ENCODE peak calls at places on chromosomes 5 and 9, in nine cellular contexts. H, F, I, Y, O, L, W, N and M are unnamed samples.

GRCh38 chr9:31412081-31412480 is 972.4 kb upstream of the ACO1 start:
- DNase-seq in L (no peak), H (no peak), O (no peak), Y (no peak), W (no peak), F (no peak), N (no peak), I (no peak), M (no peak)

GRCh38 chr9:6564370-6564769 is 81.2 kb downstream of the GLDC start:
- DNase-seq in Y (no peak), H (no peak), L (no peak), W (peak), I (peak), F (no peak), O (no peak), N (no peak), M (no peak)

GRCh38 chr9:28365020-28365640 is 791.8 kb upstream of the C9orf72 start:
- DNase-seq in N (no peak), W (no peak), L (no peak), Y (no peak), H (no peak), I (no peak), O (peak), F (peak), M (no peak)

GRCh38 chr5:36414869-36415282 is 113.2 kb upstream of the RANBP3L start:
- DNase-seq in L (peak), H (no peak), O (no peak), F (peak), Y (no peak), W (peak), I (no peak), N (no peak), M (no peak)

GRCh38 chr5:102754499-102755424 is at the start of gene PAM:
- DNase-seq in L (peak), N (peak), Y (peak), W (peak), H (peak), F (peak), O (peak), I (peak), M (peak)

GRCh38 chr5:126460977-126461376 is 37.8 kb downstream of the GRAMD2B start:
- DNase-seq in W (no peak), N (no peak), Y (no peak), L (no peak), H (no peak), I (no peak), O (no peak), F (peak), M (no peak)

GRCh38 chr9:90287567-90288274 is 354.9 kb downstream of the DIRAS2 start:
- DNase-seq in H (no peak), L (no peak), O (no peak), Y (no peak), W (no peak), F (peak), N (no peak), I (no peak), M (peak)

GRCh38 chr5:107864793-107865192 is 194.1 kb upstream of the EFNA5 start:
- DNase-seq in I (no peak), L (no peak), Y (no peak), W (peak), O (no peak), N (no peak), H (no peak), F (no peak), M (no peak)

GRCh38 chr9:112166176-112167140 is 8.6 kb downstream of the SUSD1 start:
- DNase-seq in W (peak), L (no peak), O (peak), N (no peak), I (no peak), F (peak), H (peak), Y (no peak), M (no peak)

GRCh38 chr5:80408475-80408875 is 611 bp downstream of the ZFYVE16 start:
- DNase-seq in H (peak), N (peak), F (peak), L (peak), I (peak), O (peak), Y (peak), W (no peak), M (no peak)

GRCh38 chr9:132169672-132170392 is 8.0 kb downstream of the NTNG2 start:
- DNase-seq in W (no peak), O (peak), N (peak), L (peak), F (peak), I (no peak), Y (peak), H (no peak), M (peak)

GRCh38 chr5:59132131-59132530 is 549.3 kb downstream of the RAB3C start:
- DNase-seq in Y (no peak), H (no peak), O (no peak), W (no peak), N (no peak), L (no peak), I (no peak), F (no peak), M (no peak)

GRCh38 chr5:147187163-147187562 is 47.7 kb upstream of the STK32A start:
- DNase-seq in H (no peak), O (no peak), I (no peak), F (no peak), N (no peak), L (no peak), W (no peak), Y (no peak), M (no peak)

GRCh38 chr5:40374853-40375252 is 304.9 kb upstream of the PTGER4 start:
- DNase-seq in F (no peak), L (no peak), W (no peak), O (no peak), H (no peak), I (no peak), N (no peak), Y (no peak), M (no peak)

GRCh38 chr5:74201334-74202081 is 439.0 kb downstream of the ENC1 start:
- DNase-seq in L (peak), I (peak), F (peak), O (no peak), Y (no peak), W (peak), N (no peak), H (peak), M (peak)

GRCh38 chr5:167658890-167659289 is 632.6 kb upstream of the WWC1 start:
- DNase-seq in O (no peak), W (no peak), F (no peak), I (no peak), H (no peak), N (no peak), Y (no peak), L (no peak), M (no peak)

GRCh38 chr5:122715095-122715494 is 59.8 kb upstream of the SNX2 start:
- DNase-seq in I (peak), W (no peak), F (peak), H (no peak), Y (no peak), L (peak), O (no peak), N (no peak), M (no peak)

GRCh38 chr9:31824860-31825259 is 559.6 kb upstream of the ACO1 start:
- DNase-seq in H (no peak), N (no peak), I (no peak), F (no peak), O (no peak), Y (no peak), W (no peak), L (no peak), M (no peak)

GRCh38 chr5:69359699-69360098 is 9.6 kb downstream of the AK6 start:
- DNase-seq in W (no peak), I (no peak), L (no peak), O (no peak), F (no peak), H (no peak), N (no peak), Y (no peak), M (no peak)

GRCh38 chr9:85569988-85570387 is 171.8 kb downstream of the AGTPBP1 start:
- DNase-seq in Y (no peak), W (peak), H (no peak), O (no peak), F (peak), N (no peak), L (peak), I (peak), M (no peak)

GRCh38 chr9:2923810-2924768 is 80.2 kb upstream of the PUM3 start:
- DNase-seq in H (no peak), N (no peak), O (no peak), L (no peak), W (no peak), F (no peak), I (no peak), Y (no peak), M (no peak)

GRCh38 chr5:669111-669841 is 23.9 kb downstream of the TPPP start:
- DNase-seq in O (peak), W (no peak), N (peak), H (no peak), F (no peak), L (no peak), Y (peak), I (peak), M (peak)

GRCh38 chr9:126151031-126151670 is 175.5 kb upstream of the MVB12B start:
- DNase-seq in O (no peak), F (no peak), I (no peak), W (no peak), Y (no peak), H (no peak), L (no peak), N (no peak), M (peak)

GRCh38 chr9:132415181-132415580 is 5.2 kb downstream of the CFAP77 start:
- DNase-seq in H (no peak), L (no peak), I (no peak), Y (no peak), O (no peak), W (no peak), F (no peak), N (no peak), M (no peak)

DNA sequence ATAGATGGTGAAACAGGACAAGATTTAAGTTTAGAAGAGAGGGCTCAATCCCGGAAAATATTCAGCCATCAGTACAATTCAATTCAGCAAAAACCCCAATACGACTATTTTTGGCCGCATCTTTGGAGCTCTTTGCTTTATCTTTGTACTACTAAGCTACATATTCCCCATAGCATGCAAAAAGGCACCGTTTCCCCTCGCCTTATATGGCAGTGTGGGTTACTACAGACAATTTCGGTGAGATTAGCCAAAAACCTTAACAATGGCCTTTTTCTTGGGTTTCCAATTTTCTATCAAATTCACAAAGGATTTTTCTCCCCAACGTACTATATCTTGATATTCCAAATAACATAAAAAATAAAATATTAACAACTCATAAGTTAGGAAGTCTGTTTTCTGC is 382.6 kb downstream of the BNC2 start:
- DNase-seq in W (no peak), L (no peak), Y (no peak), I (no peak), O (no peak), H (no peak), F (no peak), N (no peak), M (no peak)
- TF ChIP-seq CTCF in W (no peak), L (no peak), Y (no peak), I (no peak), O (no peak), H (no peak), F (no peak), N (no peak), M (no peak)

DNA sequence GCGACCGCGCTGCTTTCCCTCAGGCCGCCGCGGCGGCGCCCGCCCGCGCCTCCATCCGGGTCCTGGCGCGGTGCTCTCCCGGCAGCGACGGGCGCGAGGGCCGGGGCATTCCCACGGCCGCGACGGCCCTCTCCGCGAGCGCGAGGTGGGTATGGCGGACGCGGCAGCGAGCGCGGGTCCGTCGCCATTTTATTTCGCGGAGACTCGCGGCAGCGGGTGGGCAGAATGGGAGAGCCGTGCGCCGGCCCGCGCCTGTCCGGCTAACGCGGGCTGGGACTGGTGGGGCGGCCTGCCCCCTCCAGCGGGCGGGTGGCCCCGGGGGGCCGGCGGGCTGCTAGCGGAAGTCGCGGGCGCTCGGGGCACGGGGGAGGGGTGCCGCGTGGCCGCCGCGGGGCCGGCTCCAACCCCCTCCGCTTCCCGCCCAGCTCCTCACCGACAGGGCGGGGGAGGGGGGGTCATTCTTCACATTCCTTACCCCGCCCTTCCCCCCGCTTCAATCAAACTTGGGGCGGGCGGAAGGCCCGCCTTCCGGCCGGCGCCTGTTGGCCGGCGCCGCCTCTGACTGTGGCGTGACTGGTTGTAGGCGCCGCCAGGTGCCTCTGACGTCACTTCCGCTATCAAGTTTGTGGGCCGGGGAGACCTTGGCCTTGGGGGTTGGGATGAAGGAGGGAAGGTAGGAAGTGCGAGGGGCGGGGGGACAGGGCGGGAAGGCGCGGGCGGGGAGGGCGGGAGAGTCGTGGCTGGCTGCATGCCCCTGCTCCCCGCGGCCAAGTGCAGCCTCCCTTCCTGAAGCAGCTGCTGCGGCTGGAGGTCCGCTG is 82.2 kb downstream of the PTPDC1 start:
- DNase-seq in W (peak), F (peak), L (peak), H (peak), N (peak), O (peak), Y (peak), I (peak), M (peak)
- TF ChIP-seq CTCF in W (no peak), F (no peak), L (no peak), H (peak), N (no peak), O (no peak), Y (no peak), I (no peak), M (no peak)

GRCh38 chr5:149130932-149131273 is 10.4 kb upstream of the ABLIM3 start:
- DNase-seq in N (no peak), L (no peak), O (no peak), H (no peak), W (no peak), Y (no peak), F (peak), I (no peak), M (peak)

GRCh38 chr5:149128023-149128875 is 13.0 kb upstream of the ABLIM3 start:
- DNase-seq in N (no peak), Y (peak), W (no peak), O (peak), I (peak), L (no peak), H (no peak), F (peak), M (peak)

GRCh38 chr5:149129181-149129580 is 12.1 kb upstream of the ABLIM3 start:
- DNase-seq in N (no peak), I (no peak), W (no peak), Y (no peak), H (no peak), F (peak), O (no peak), L (peak), M (no peak)

GRCh38 chr5:149132474-149132873 is 8.8 kb upstream of the ABLIM3 start:
- DNase-seq in Y (no peak), H (no peak), W (no peak), N (no peak), O (no peak), L (no peak), I (no peak), F (no peak), M (no peak)

GRCh38 chr5:149130121-149130931 is 11.0 kb upstream of the ABLIM3 start:
- DNase-seq in L (no peak), O (no peak), N (no peak), Y (no peak), I (no peak), F (peak), W (no peak), H (no peak), M (peak)
- TF ChIP-seq CTCF in L (peak), O (no peak), N (no peak), Y (no peak), I (peak), F (peak), W (peak), H (peak), M (no peak)

DNA sequence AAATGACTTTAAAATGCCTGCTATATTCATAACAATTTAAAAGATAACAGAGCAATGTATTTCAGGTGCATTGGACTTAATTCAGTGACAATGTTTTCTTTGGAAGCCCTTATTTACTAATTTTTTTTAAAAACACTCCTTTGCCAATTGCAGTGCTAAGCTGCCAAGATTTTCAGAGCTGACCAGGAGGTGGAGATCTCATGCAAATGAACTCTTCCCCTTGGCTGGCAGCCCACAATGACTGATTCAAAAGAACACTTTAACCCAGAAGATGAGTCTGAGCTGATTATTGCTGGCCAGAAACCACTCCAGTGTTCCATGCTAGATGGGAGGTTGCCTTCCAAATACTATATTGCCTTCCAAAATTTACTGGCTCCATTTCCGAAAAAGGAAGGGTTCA is 128.3 kb upstream of the CCNH start:
- DNase-seq in I (peak), H (peak), Y (peak), F (peak), L (peak), W (peak), N (peak), O (peak), M (no peak)
- TF ChIP-seq CTCF in I (peak), H (no peak), Y (no peak), F (peak), L (no peak), W (peak), N (no peak), O (peak), M (peak)

DNA sequence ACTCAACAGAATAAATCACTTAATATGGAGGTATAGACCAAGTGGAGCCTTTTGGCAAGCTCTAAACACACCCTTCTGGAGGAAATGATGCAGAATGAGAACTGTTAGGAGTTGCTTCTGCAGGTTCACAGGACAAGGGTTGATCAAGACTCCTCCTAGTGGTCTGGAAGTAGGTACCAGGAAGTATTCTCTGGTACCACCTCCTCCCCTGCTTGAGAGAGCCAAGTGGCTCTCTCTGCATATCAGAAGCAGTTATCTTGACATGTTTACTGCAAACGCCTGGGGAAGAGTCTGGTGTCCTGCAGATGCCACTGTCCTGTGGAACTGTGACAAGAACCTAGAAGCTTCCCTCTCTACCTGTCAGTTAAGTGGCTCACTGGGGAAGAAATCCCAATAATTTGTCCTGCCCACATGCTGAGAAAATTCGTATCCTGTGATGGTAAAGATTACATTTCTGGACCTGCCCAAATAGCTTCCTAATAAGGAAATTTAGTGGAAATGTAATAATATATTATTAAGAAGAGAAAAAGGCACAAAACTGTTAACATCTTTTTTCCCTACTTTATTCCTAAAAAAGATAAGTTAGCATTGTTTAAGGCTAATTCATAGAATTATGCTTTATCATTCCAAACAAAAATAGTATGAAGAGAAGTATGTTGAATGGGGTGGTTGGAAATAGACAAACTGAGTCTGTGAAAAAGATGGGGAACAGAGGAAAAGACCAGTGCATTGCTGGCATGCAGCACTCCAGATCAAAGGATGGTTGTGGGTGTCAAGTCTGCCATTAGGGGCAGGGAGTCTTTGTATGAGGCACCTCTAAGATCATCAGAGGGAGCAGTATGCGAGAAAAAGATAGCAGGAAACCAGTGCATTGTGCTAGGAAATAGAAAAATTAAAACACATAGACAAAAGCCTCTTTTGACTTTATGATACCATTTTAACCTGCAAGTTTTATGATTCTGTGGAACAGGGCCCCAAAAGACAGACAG is 118.8 kb downstream of the CDC42SE2 start:
- DNase-seq in N (no peak), H (no peak), F (peak), I (peak), L (peak), O (peak), W (peak), Y (no peak), M (peak)
- TF ChIP-seq CTCF in N (no peak), H (peak), F (peak), I (peak), L (peak), O (peak), W (peak), Y (peak), M (peak)

GRCh38 chr9:109113892-109114609 is 5.7 kb downstream of the TMEM245 start:
- DNase-seq in Y (no peak), O (no peak), H (no peak), N (no peak), F (no peak), W (no peak), I (no peak), L (no peak), M (no peak)

GRCh38 chr9:109115931-109116541 is 3.7 kb downstream of the TMEM245 start:
- DNase-seq in H (no peak), Y (no peak), I (no peak), O (no peak), L (no peak), F (no peak), N (peak), W (peak), M (no peak)

GRCh38 chr9:109113239-109113638 is 6.5 kb downstream of the TMEM245 start:
- DNase-seq in O (no peak), I (no peak), N (no peak), H (no peak), L (no peak), F (no peak), W (no peak), Y (no peak), M (no peak)

GRCh38 chr9:109117856-109118801 is 1.6 kb downstream of the TMEM245 start:
- DNase-seq in L (peak), H (peak), Y (no peak), N (no peak), I (peak), W (peak), F (peak), O (peak), M (no peak)

DNA sequence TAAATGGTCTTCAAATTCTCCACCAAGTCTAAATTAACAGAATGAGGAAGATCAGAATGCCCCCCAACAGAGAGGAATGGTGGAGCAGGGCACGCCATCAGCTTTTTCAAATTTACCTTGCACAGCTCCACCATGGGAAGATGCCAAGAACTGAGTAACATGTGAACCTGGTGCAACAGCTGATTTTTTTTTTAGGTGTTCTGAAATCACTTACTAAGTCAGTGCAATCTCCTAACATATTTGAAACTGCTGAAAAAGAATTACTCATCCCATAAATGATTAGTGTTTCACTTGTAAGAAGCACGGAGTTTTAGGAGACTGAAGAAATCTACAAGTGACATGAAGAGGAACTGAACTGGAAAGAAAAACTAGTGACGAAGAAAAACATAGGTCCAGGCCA is 5.1 kb downstream of the TMEM245 start:
- DNase-seq in W (peak), Y (no peak), L (peak), O (no peak), N (no peak), I (no peak), F (peak), H (no peak), M (no peak)
- TF ChIP-seq CTCF in W (no peak), Y (no peak), L (no peak), O (no peak), N (no peak), I (no peak), F (no peak), H (no peak), M (no peak)

GRCh38 chr9:72292874-72293607 is 72.0 kb downstream of the ZFAND5 start:
- DNase-seq in I (peak), Y (no peak), O (no peak), H (no peak), N (no peak), L (peak), W (peak), F (peak), M (no peak)
- TF ChIP-seq CTCF in I (no peak), Y (no peak), O (no peak), H (no peak), N (no peak), L (no peak), W (no peak), F (no peak), M (no peak)